ENCODE peak calls at places on chromosomes 11 and 22, in four cellular contexts. L, Z, I and J are unnamed samples.

GRCh38 chr11:47253660-47254059 is 4.1 kb upstream of the NR1H3 start:
- DNase-seq in L (no peak), Z (no peak), I (no peak), J (no peak)

GRCh38 chr22:29330753-29331152 is 15.3 kb upstream of the RASL10A start:
- DNase-seq in Z (no peak), L (no peak), I (peak; percentile 50), J (no peak)

GRCh38 chr11:49442669-49443068 is 234.3 kb upstream of the FOLH1 start:
- DNase-seq in Z (no peak), I (no peak), L (no peak), J (no peak)

GRCh38 chr11:122494171-122494570 is 161.4 kb upstream of the UBASH3B start:
- DNase-seq in I (no peak), L (no peak), Z (no peak), J (no peak)

GRCh38 chr11:10982695-10983492 is 125.0 kb upstream of the ZBED5 start:
- DNase-seq in Z (no peak), I (no peak), L (no peak), J (no peak)

GRCh38 chr11:119318240-119319135 is 1.6 kb upstream of the MCAM start:
- DNase-seq in I (no peak), L (peak; percentile 34), Z (no peak), J (peak; percentile 50)

GRCh38 chr22:44647141-44647540 is 54.9 kb upstream of the PRR5 start:
- DNase-seq in I (no peak), L (no peak), Z (no peak), J (no peak)

GRCh38 chr11:77154381-77155081 is 26.5 kb downstream of the MYO7A start:
- DNase-seq in Z (no peak), L (peak; percentile 79), I (no peak), J (no peak)

GRCh38 chr11:134488512-134488911 is 76.5 kb upstream of the B3GAT1 start:
- DNase-seq in L (no peak), Z (no peak), I (no peak), J (no peak)

GRCh38 chr11:111448420-111448819 is 63.8 kb downstream of the BTG4 start:
- DNase-seq in Z (no peak), L (no peak), I (no peak), J (no peak)

GRCh38 chr11:121059605-121060004 is 35.7 kb downstream of the TBCEL start:
- DNase-seq in L (no peak), Z (no peak), I (no peak), J (no peak)

GRCh38 chr22:39994046-39994565 is 648 bp upstream of the FAM83F start:
- DNase-seq in I (no peak), L (no peak), Z (peak; percentile 45), J (no peak)